ENCODE peak calls at places on chromosome 6, in seven cellular contexts. C, L, B, S, A, V and F are unnamed samples.
A peak's percentile ranks its signal among the peaks of the same experiment; 100 is the strongest.

GRCh38 chr6:324729-325125 is 32.4 kb downstream of the DUSP22 start:
- DNase-seq in C (peak; percentile 10), L (peak; percentile 13), B (no peak), S (no peak), A (no peak), V (no peak), F (no peak)

GRCh38 chr6:112100561-112100960 is 13.2 kb downstream of the FAM229B start:
- DNase-seq in C (no peak), L (no peak), B (no peak), S (no peak), A (no peak), V (no peak), F (no peak)

GRCh38 chr6:13272131-13273046 is 55.9 kb downstream of the TBC1D7 start:
- DNase-seq in C (no peak), L (peak; percentile 24), B (no peak), S (no peak), A (no peak), V (peak; percentile 82), F (no peak)

GRCh38 chr6:122007366-122007765 is 392.1 kb upstream of the HSF2 start:
- DNase-seq in C (no peak), L (no peak), B (no peak), S (no peak), A (peak; percentile 43), V (no peak), F (no peak)

GRCh38 chr6:13993416-13993815 is 68.7 kb downstream of the RNF182 start:
- DNase-seq in C (no peak), L (no peak), B (no peak), S (no peak), A (no peak), V (no peak), F (no peak)

GRCh38 chr6:11277275-11278206 is 45.1 kb upstream of the NEDD9 start:
- DNase-seq in C (peak; percentile 25), L (no peak), B (no peak), S (no peak), A (peak; percentile 82), V (no peak), F (no peak)

GRCh38 chr6:100232791-100233573 is 231.7 kb downstream of the SIM1 start:
- DNase-seq in C (no peak), L (no peak), B (no peak), S (no peak), A (no peak), V (no peak), F (no peak)

GRCh38 chr6:1739220-1739619 is 129.5 kb downstream of the FOXC1 start:
- DNase-seq in C (no peak), L (no peak), B (no peak), S (no peak), A (no peak), V (no peak), F (no peak)

GRCh38 chr6:62345962-62346689 is 60.1 kb upstream of the KHDRBS2 start:
- DNase-seq in C (no peak), L (no peak), B (no peak), S (no peak), A (no peak), V (no peak), F (no peak)

GRCh38 chr6:11847515-11848244 is 69.1 kb upstream of the ADTRP start:
- DNase-seq in C (no peak), L (no peak), B (no peak), S (no peak), A (peak; percentile 41), V (no peak), F (no peak)

GRCh38 chr6:17418281-17419188 is 25.1 kb downstream of the CAP2 start:
- DNase-seq in C (no peak), L (no peak), B (no peak), S (no peak), A (peak; percentile 53), V (no peak), F (no peak)

GRCh38 chr6:61953881-61954280 is 332.1 kb downstream of the KHDRBS2 start:
- DNase-seq in C (no peak), L (no peak), B (no peak), S (no peak), A (no peak), V (no peak), F (no peak)

GRCh38 chr6:160791981-160792418 is 90.0 kb downstream of the PLG start:
- DNase-seq in C (no peak), L (no peak), B (no peak), S (peak; percentile 75), A (no peak), V (no peak), F (no peak)

GRCh38 chr6:89212472-89212871 is 4.7 kb downstream of the GABRR1 start:
- DNase-seq in C (no peak), L (no peak), B (no peak), S (no peak), A (no peak), V (no peak), F (no peak)

GRCh38 chr6:2875840-2876207 is 27.3 kb downstream of the SERPINB9 start:
- DNase-seq in C (peak; percentile 30), L (no peak), B (no peak), S (no peak), A (no peak), V (peak; percentile 53), F (no peak)
- H3K27ac ChIP-seq in C (peak overlapping the region; percentile 72), L (peak overlapping the region; percentile 86), B (peak overlapping the region; percentile 95), S (peak overlapping the region; percentile 76), A (no peak overlapping the region), V (peak overlapping the region; percentile 86), F (peak overlapping the region; percentile 71)

DNA sequence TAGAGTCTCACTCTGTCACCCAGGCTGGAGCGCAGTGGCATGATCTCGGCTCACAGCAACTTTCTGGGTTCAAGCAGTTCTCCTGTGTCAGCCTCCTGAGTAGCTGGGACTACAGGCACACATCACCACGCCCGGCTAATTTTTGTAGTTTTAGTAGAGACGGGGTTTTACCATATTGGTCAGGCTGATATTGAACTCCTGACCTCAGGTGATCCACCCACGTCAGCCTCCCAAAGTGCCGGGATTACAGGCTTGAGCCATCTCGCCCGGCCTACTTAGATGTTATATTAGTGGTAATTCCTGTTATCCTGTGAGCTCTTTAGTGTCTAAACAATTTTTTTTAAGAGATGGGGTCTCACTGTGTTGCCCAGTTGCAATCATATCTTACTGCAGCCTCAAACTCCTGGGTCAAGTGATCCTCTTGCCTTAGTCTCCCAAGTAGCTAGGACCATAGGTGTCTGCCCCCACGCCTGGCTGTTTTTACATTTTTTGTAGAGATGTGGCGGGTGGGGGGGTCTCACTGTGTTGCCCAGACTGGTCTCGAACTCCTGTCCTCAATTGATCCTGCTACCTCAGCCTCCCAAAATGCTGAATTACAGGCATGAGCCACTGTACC is 3.9 kb upstream of the C4A start:
- DNase-seq in C (no peak), L (no peak), B (no peak), S (no peak), A (no peak), V (no peak), F (no peak)
- TF ChIP-seq POLR2A in C (no peak), L (no peak), B (no peak), S (no peak), A (no peak), V (no peak), F (no peak)

GRCh38 chr6:29624520-29624961 is 8.4 kb downstream of the GABBR1 start:
- DNase-seq in C (no peak), L (no peak), B (no peak), S (no peak), A (no peak), V (no peak), F (no peak)
- H3K4me3 ChIP-seq in C (no peak overlapping the region), L (no peak overlapping the region), B (no peak overlapping the region), S (no peak overlapping the region), A (no peak overlapping the region), V (no peak overlapping the region), F (no peak overlapping the region)

GRCh38 chr6:74606488-74607135 is 599.2 kb downstream of the COL12A1 start:
- DNase-seq in C (no peak), L (no peak), B (no peak), S (no peak), A (peak; percentile 96), V (no peak), F (peak; percentile 22)
- H3K27ac ChIP-seq in C (no peak overlapping the region), L (peak overlapping the region; percentile 71), B (no peak overlapping the region), S (no peak overlapping the region), A (peak overlapping the region; percentile 72), V (no peak overlapping the region), F (peak overlapping the region; percentile 22)

DNA sequence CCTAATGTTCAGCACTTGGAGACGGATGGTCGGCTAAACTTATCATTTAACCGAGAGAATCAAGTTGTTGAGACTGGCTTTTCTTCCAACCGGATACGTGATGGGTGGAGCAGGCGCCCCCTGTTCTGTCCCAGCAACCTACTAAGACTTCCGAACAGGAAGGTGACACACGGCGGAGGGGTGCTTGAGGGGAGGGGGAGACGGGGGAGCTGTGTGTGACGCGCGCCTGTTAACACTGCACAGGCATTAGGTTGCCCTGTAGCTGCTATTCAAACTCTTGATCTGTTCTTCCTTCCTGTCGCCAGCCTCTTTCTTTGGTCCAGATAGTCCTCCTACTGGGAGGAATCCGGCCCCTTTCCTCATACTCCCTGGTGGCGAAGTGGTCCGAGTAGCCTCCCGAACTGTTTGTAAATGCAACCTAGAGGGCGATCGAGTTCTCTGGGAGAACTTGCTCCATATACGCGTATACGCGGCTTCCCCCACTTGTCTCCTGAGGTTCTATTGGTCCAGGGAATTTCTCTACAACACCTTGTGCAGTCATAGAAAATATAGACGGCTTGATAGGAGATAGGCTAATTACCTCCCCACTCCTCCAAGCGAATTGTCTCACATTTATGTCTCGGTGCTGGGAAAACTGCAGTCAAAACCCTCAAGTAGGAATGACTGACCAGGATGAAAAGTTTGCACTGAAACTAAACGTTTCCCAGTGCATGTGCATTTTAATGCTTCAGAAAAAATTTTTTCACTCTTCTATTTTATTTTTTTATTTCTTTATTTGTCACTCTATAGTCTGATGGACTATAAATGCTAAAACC is 126.0 kb upstream of the SLC2A12 start:
- DNase-seq in C (peak; percentile 82), L (peak; percentile 49), B (no peak), S (peak; percentile 92), A (peak; percentile 96), V (peak; percentile 91), F (peak; percentile 72)
- TF ChIP-seq POLR2A in C (no peak), L (no peak), B (no peak), S (no peak), A (no peak), V (peak; percentile 43), F (no peak)

GRCh38 chr6:85866373-85866740 is 223.7 kb upstream of the SYNCRIP start:
- DNase-seq in C (no peak), L (no peak), B (no peak), S (no peak), A (peak; percentile 36), V (no peak), F (peak; percentile 42)
- H3K4me3 ChIP-seq in C (no peak overlapping the region), L (peak overlapping the region; percentile 31), B (peak overlapping the region; percentile 45), S (peak overlapping the region; percentile 27), A (peak overlapping the region; percentile 58), V (peak overlapping the region; percentile 50), F (peak overlapping the region; percentile 48)

GRCh38 chr6:56511591-56511990 is 131.1 kb downstream of the DST start:
- DNase-seq in C (no peak), L (no peak), B (no peak), S (no peak), A (no peak), V (no peak), F (no peak)
- H3K27ac ChIP-seq in C (peak overlapping the region; percentile 29), L (no peak overlapping the region), B (no peak overlapping the region), S (no peak overlapping the region), A (no peak overlapping the region), V (no peak overlapping the region), F (peak overlapping the region; percentile 39)